ENCODE peak calls at places on chromosomes 11 and 22, in four cellular contexts. D is HepG2, F is GM12878, W is K562. G is an unnamed sample.

GRCh38 chr11:19868281-19868821 is 155.7 kb downstream of the NAV2 start:
- DNase-seq in W (no peak), D (no peak), F (no peak), G (peak; percentile 31)

GRCh38 chr11:20056109-20057054 is 103.9 kb downstream of the DBX1 start:
- DNase-seq in F (no peak), W (no peak), D (no peak), G (no peak)

GRCh38 chr22:20580179-20580578 is 72.8 kb downstream of the MED15 start:
- DNase-seq in W (no peak), F (no peak), D (no peak), G (no peak)

GRCh38 chr22:37334859-37335818 is 52.8 kb downstream of the CYTH4 start:
- DNase-seq in W (no peak), D (no peak), F (no peak), G (peak; percentile 82)

GRCh38 chr11:33899383-33900037 is 7.6 kb upstream of the LMO2 start:
- DNase-seq in W (peak; percentile 64), F (no peak), D (no peak), G (peak; percentile 15)

GRCh38 chr11:114291847-114292680 is 4.1 kb upstream of the NNMT start:
- DNase-seq in W (no peak), D (no peak), F (no peak), G (no peak)

GRCh38 chr11:116885951-116886629 is 48.7 kb upstream of the APOA1 start:
- DNase-seq in F (no peak), W (no peak), D (no peak), G (no peak)

GRCh38 chr11:48164836-48165235 is 51.8 kb upstream of the OR4B1 start:
- DNase-seq in D (no peak), F (no peak), W (no peak), G (no peak)

GRCh38 chr11:118662401-118663271 is 16.8 kb downstream of the TREH start:
- DNase-seq in F (no peak), D (no peak), W (no peak), G (no peak)

GRCh38 chr11:17906436-17906835 is 106.4 kb downstream of the SERGEF start:
- DNase-seq in W (peak; percentile 21), D (no peak), F (no peak), G (peak; percentile 62)

GRCh38 chr11:111502611-111503010 is 9.6 kb downstream of the BTG4 start:
- DNase-seq in F (no peak), D (no peak), W (no peak), G (no peak)

GRCh38 chr11:100545970-100546369 is 141.1 kb upstream of the ARHGAP42 start:
- DNase-seq in D (no peak), F (no peak), W (no peak), G (no peak)

GRCh38 chr11:121435796-121436511 is 16.2 kb upstream of the SORL1 start:
- DNase-seq in F (no peak), W (no peak), D (no peak), G (no peak)

GRCh38 chr22:47390026-47390970 is 627.8 kb downstream of the TBC1D22A start:
- DNase-seq in D (no peak), W (no peak), F (no peak), G (no peak)

GRCh38 chr22:25645964-25646363 is 81.5 kb downstream of the GRK3 start:
- DNase-seq in D (no peak), F (no peak), W (no peak), G (no peak)

GRCh38 chr11:662689-663274 is 25.7 kb downstream of the DRD4 start:
- DNase-seq in F (no peak), D (peak; percentile 39), W (peak; percentile 53), G (peak; percentile 92)

GRCh38 chr11:83914995-83915394 is 628.8 kb upstream of the CCDC90B start:
- DNase-seq in W (no peak), F (no peak), D (no peak), G (no peak)

GRCh38 chr11:126861796-126862195 is 138.8 kb downstream of the KIRREL3 start:
- DNase-seq in F (no peak), W (no peak), D (no peak), G (no peak)

GRCh38 chr11:125603207-125603606 is 10.6 kb downstream of the STT3A start:
- DNase-seq in W (no peak), F (no peak), D (no peak), G (no peak)

DNA sequence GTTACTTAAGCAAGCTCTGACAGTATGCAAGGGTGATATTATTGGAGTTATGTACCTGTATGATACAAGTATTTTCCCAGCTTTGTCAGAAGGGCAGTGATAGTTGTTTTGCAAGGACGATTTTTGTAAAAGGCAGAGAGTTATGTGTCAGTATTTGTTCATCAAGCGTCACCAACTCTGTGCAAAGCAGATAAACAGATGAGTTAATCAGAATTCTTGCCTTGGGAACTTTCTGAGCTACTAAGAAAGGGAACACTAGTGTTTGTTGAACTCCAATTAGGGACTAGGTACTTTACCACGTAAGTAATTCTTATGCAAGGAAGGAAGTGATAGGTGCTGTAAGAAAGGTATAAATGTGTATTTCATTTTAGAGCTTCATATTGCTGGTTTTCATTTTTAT is 1.5 kb downstream of the USP47 start:
- DNase-seq in W (peak; percentile 69), F (no peak), D (peak; percentile 58), G (no peak)
- TF ChIP-seq POLR2AphosphoS5 in W (no peak), F (no peak), D (no peak), G (no peak)

DNA sequence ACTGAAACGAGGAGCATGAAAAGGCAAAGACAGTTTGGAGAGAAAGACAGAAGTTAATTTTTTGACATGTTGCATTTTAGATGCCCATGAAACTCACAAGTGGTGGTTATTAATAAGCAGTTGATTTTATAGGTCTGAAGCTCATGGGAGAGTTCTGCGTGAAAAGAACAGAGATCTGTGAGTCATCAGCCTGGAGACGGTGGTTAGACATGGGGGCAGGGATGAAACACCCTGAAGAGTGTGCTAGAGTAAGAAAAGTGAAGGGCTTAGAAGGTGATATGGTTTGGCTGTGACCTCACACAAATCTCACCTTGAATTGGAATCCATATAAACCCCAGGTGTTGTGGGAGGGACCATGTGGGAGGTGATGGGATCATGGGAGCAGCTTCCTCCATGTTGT is 289.1 kb upstream of the ISX start:
- DNase-seq in D (no peak), W (no peak), F (no peak), G (no peak)
- TF ChIP-seq CHD2 in D (no peak), W (no peak), F (no peak), G (no peak)

GRCh38 chr11:86124251-86125233 is 55.7 kb upstream of the PICALM start:
- DNase-seq in W (no peak), D (peak; percentile 76), F (no peak), G (no peak)
- TF ChIP-seq REST in W (no peak), D (no peak), F (no peak), G (no peak)

DNA sequence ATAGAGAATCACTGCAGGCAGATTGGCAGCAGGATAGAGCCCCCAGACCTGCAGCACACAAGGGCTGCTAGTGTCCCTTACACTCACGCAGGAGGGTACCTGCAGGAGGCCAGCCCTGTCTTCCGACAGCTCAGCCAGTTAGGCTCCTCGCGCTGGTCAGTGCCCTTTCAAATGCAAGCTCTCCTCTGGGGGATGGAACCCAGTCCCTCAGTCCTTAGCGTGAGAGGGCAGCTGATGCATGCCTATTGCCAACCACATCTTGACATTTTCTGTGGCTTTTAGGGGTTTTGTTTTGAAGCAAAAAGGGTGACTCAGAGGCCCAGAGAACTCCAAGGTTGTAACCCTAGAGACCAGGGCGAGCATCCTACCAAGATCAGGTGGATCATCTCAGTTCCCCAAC is 40.0 kb downstream of the WNT11 start:
- DNase-seq in D (no peak), F (peak; percentile 54), W (no peak), G (no peak)
- TF ChIP-seq POLR2AphosphoS5 in D (no peak), F (no peak), W (no peak), G (no peak)

GRCh38 chr22:41983516-41983915 is 14.3 kb downstream of the SEPTIN3 start:
- DNase-seq in F (no peak), W (no peak), D (no peak), G (no peak)
- TF ChIP-seq CHD2 in F (no peak), W (no peak), D (no peak), G (no peak)

G was measured in SK-N-SH.